ENCODE peak calls at places on chromosome 3, in five cellular contexts. R is stimulated activated CD8-positive, alpha-beta memory T cell treated with anti-CD3 and anti-CD28 coated beads, Interleukin-2, amount 100 ng/mL, for 48 hours; P is stimulated activated CD4-positive, alpha-beta T cell treated with anti-CD3 and anti-CD28 coated beads, Interleukin-2, amount 100 ng/mL, for 48 hours; A is fibroblast of the conjunctiva; V is A172. S is an unnamed sample.
A peak's percentile ranks its signal among the peaks of the same experiment; 100 is the strongest.

GRCh38 chr3:58353722-58354553 is 21.2 kb downstream of the PXK start:
- DNase-seq in R (no peak), P (no peak), A (no peak), V (no peak), S (no peak)

GRCh38 chr3:105829879-105830622 is 38.8 kb downstream of the CBLB start:
- DNase-seq in R (no peak), P (no peak), A (no peak), V (no peak), S (no peak)

GRCh38 chr3:159865042-159865579 is 123.5 kb upstream of the IL12A start:
- DNase-seq in R (no peak), P (no peak), A (peak; percentile 28), V (peak; percentile 56), S (no peak)

GRCh38 chr3:111338059-111338698 is 203.8 kb upstream of the CD96 start:
- DNase-seq in R (no peak), P (peak; percentile 15), A (peak; percentile 72), V (peak; percentile 72), S (peak; percentile 24)

GRCh38 chr3:143216709-143217182 is 97.2 kb downstream of the CHST2 start:
- DNase-seq in R (no peak), P (no peak), A (no peak), V (no peak), S (no peak)

GRCh38 chr3:168094580-168094876 is 1.2 kb downstream of the GOLIM4 start:
- DNase-seq in R (no peak), P (no peak), A (no peak), V (no peak), S (no peak)

GRCh38 chr3:66037330-66037985 is 1.3 kb downstream of the MAGI1 start:
- DNase-seq in R (no peak), P (no peak), A (no peak), V (peak; percentile 33), S (no peak)

GRCh38 chr3:140007081-140007480 is 72.1 kb downstream of the CLSTN2 start:
- DNase-seq in R (no peak), P (no peak), A (no peak), V (no peak), S (no peak)

GRCh38 chr3:52277071-52277964 is 1.1 kb downstream of the WDR82 start:
- DNase-seq in R (peak; percentile 76), P (peak; percentile 74), A (peak; percentile 47), V (peak; percentile 43), S (no peak)

GRCh38 chr3:18556503-18556902 is 131.4 kb upstream of the SATB1 start:
- DNase-seq in R (peak; percentile 68), P (peak; percentile 59), A (no peak), V (peak; percentile 72), S (no peak)

GRCh38 chr3:67531149-67532101 is 123.0 kb downstream of the SUCLG2 start:
- DNase-seq in R (no peak), P (no peak), A (no peak), V (peak; percentile 27), S (no peak)

GRCh38 chr3:124628865-124629264 is 101.4 kb upstream of the UMPS start:
- DNase-seq in R (no peak), P (no peak), A (no peak), V (no peak), S (no peak)

GRCh38 chr3:120982608-120983320 is 74.8 kb downstream of the STXBP5L start:
- DNase-seq in R (no peak), P (no peak), A (no peak), V (no peak), S (no peak)

GRCh38 chr3:150528359-150528797 is 17.9 kb downstream of the SERP1 start:
- DNase-seq in R (no peak), P (no peak), A (no peak), V (peak; percentile 20), S (no peak)

GRCh38 chr3:157067114-157067513 is 92.8 kb downstream of the CCNL1 start:
- DNase-seq in R (no peak), P (no peak), A (no peak), V (no peak), S (no peak)

GRCh38 chr3:52231502-52232278 is 6.2 kb upstream of the TLR9 start:
- DNase-seq in R (peak; percentile 87), P (peak; percentile 95), A (no peak), V (no peak), S (peak; percentile 61)

GRCh38 chr3:117006123-117006522 is 296.5 kb downstream of the TUSC7 start:
- DNase-seq in R (no peak), P (no peak), A (no peak), V (no peak), S (no peak)

S was measured in D721Med.